ENCODE peak calls at places on chromosomes 7 and 10, in ten cellular contexts. R, S, I, O, P, H, F, A, D and G are unnamed samples.

GRCh38 chr10:65570143-65571010 is 1355.5 kb upstream of the LRRTM3 start:
- DNase-seq in I (peak; percentile 42), H (peak; percentile 38), P (no peak), F (no peak), A (peak; percentile 23), D (peak; percentile 71), S (peak; percentile 36), O (peak; percentile 33), R (peak; percentile 65), G (no peak)

GRCh38 chr10:119189811-119190282 is 11.2 kb upstream of the PRDX3 start:
- DNase-seq in O (peak; percentile 54), H (peak; percentile 28), S (no peak), R (no peak), I (no peak), F (no peak), D (no peak), P (no peak), A (no peak), G (no peak)

GRCh38 chr7:149223746-149224145 is 15.7 kb upstream of the ZNF212 start:
- DNase-seq in S (no peak), F (no peak), H (no peak), I (no peak), R (peak; percentile 39), P (no peak), D (no peak), A (no peak), O (no peak), G (no peak)

GRCh38 chr10:123997013-123997412 is 96.4 kb downstream of the CHST15 start:
- DNase-seq in F (no peak), D (no peak), P (no peak), I (no peak), S (no peak), A (no peak), R (no peak), H (no peak), O (no peak), G (no peak)

GRCh38 chr7:156777364-156778069 is 115.5 kb downstream of the LMBR1 start:
- DNase-seq in H (no peak), R (no peak), P (peak; percentile 22), F (no peak), I (no peak), D (no peak), A (no peak), O (no peak), S (no peak), G (no peak)

GRCh38 chr7:26278769-26279168 is 12.9 kb upstream of the SNX10 start:
- DNase-seq in A (no peak), H (peak; percentile 63), D (no peak), S (peak; percentile 52), I (no peak), R (no peak), P (no peak), O (no peak), F (peak; percentile 32), G (no peak)

GRCh38 chr7:51009716-51010496 is 227.2 kb upstream of the GRB10 start:
- DNase-seq in A (no peak), I (peak; percentile 32), R (peak; percentile 55), S (peak; percentile 85), H (peak; percentile 93), O (no peak), F (no peak), D (no peak), P (no peak), G (no peak)

GRCh38 chr10:125548878-125549277 is 134.1 kb downstream of the TEX36 start:
- DNase-seq in P (no peak), H (no peak), I (no peak), D (no peak), F (no peak), O (no peak), A (no peak), R (no peak), S (no peak), G (no peak)

GRCh38 chr10:73110345-73110849 is at the start of gene NUDT13:
- DNase-seq in A (peak; percentile 55), P (peak; percentile 44), S (peak; percentile 69), F (peak; percentile 30), O (peak; percentile 79), D (peak; percentile 56), R (no peak), I (peak; percentile 77), H (peak; percentile 84), G (peak; percentile 20)

GRCh38 chr7:51268859-51269258 is 47.8 kb downstream of the COBL start:
- DNase-seq in O (no peak), H (no peak), I (no peak), R (no peak), A (no peak), S (no peak), P (no peak), F (no peak), D (no peak), G (no peak)

GRCh38 chr10:32946108-32946507 is 11.9 kb downstream of the ITGB1 start:
- DNase-seq in F (no peak), P (no peak), S (no peak), A (no peak), D (no peak), H (no peak), I (no peak), O (no peak), R (no peak), G (no peak)

GRCh38 chr7:21256310-21256877 is 171.5 kb upstream of the SP4 start:
- DNase-seq in H (peak; percentile 43), A (no peak), D (no peak), F (no peak), O (no peak), P (peak; percentile 5), R (no peak), I (no peak), S (no peak), G (peak; percentile 27)

GRCh38 chr10:124390788-124391187 is 27.9 kb downstream of the OAT start:
- DNase-seq in F (no peak), D (no peak), A (no peak), H (no peak), I (no peak), O (no peak), R (no peak), P (no peak), S (no peak), G (no peak)

GRCh38 chr10:73810735-73811465 is 498 bp downstream of the NDST2 start:
- DNase-seq in H (no peak), D (peak; percentile 63), O (no peak), S (peak; percentile 70), P (peak; percentile 49), F (peak; percentile 66), I (peak; percentile 44), R (peak; percentile 74), A (peak; percentile 44), G (no peak)

GRCh38 chr7:55260171-55260570 is 105.0 kb upstream of the LANCL2 start:
- DNase-seq in P (no peak), H (no peak), I (no peak), R (no peak), D (no peak), S (no peak), F (no peak), A (no peak), O (no peak), G (no peak)

GRCh38 chr10:129035052-129035805 is 431.8 kb upstream of the MGMT start:
- DNase-seq in I (no peak), P (peak; percentile 15), F (no peak), O (peak; percentile 19), D (no peak), H (peak; percentile 82), S (no peak), A (no peak), R (no peak), G (no peak)